ENCODE peak calls at places on chromosomes 2 and 18, in nine cellular contexts. One of them, this sample, is unnamed.

GRCh38 chr18:52781113-52781512 is 441.1 kb downstream of the DCC start:
- DNase-seq in K562: no peak
- DNase-seq in fibroblast of lung: no peak
- DNase-seq in PC-3: no peak
- DNase-seq in PC-9: no peak
- DNase-seq in GM23248: no peak
- DNase-seq in endothelial cell of umbilical vein: no peak
- DNase-seq in neural progenitor cell: peak
- DNase-seq in HCT116: no peak
- DNase-seq in this sample: no peak

GRCh38 chr18:41036346-41036745 is 918.7 kb upstream of the PIK3C3 start:
- DNase-seq in K562: no peak
- DNase-seq in fibroblast of lung: no peak
- DNase-seq in PC-3: no peak
- DNase-seq in PC-9: no peak
- DNase-seq in GM23248: no peak
- DNase-seq in endothelial cell of umbilical vein: no peak
- DNase-seq in neural progenitor cell: no peak
- DNase-seq in HCT116: no peak
- DNase-seq in this sample: no peak

GRCh38 chr2:225556461-225556860 is 157.0 kb downstream of the NYAP2 start:
- DNase-seq in K562: no peak
- DNase-seq in fibroblast of lung: no peak
- DNase-seq in PC-3: peak
- DNase-seq in PC-9: no peak
- DNase-seq in GM23248: no peak
- DNase-seq in endothelial cell of umbilical vein: no peak
- DNase-seq in neural progenitor cell: no peak
- DNase-seq in HCT116: no peak
- DNase-seq in this sample: peak

GRCh38 chr2:11796190-11797171 is 50.0 kb downstream of the LPIN1 start:
- DNase-seq in K562: no peak
- DNase-seq in fibroblast of lung: peak
- DNase-seq in PC-3: no peak
- DNase-seq in PC-9: no peak
- DNase-seq in GM23248: peak
- DNase-seq in endothelial cell of umbilical vein: no peak
- DNase-seq in neural progenitor cell: no peak
- DNase-seq in HCT116: no peak
- DNase-seq in this sample: no peak

GRCh38 chr2:217622664-217623063 is 380.1 kb downstream of the TNS1 start:
- DNase-seq in K562: no peak
- DNase-seq in fibroblast of lung: no peak
- DNase-seq in PC-3: no peak
- DNase-seq in PC-9: no peak
- DNase-seq in GM23248: no peak
- DNase-seq in endothelial cell of umbilical vein: no peak
- DNase-seq in neural progenitor cell: peak
- DNase-seq in HCT116: no peak
- DNase-seq in this sample: no peak

GRCh38 chr2:197010200-197011020 is 83.9 kb upstream of the PGAP1 start:
- DNase-seq in K562: no peak
- DNase-seq in fibroblast of lung: no peak
- DNase-seq in PC-3: no peak
- DNase-seq in PC-9: no peak
- DNase-seq in GM23248: no peak
- DNase-seq in endothelial cell of umbilical vein: no peak
- DNase-seq in neural progenitor cell: peak
- DNase-seq in HCT116: no peak
- DNase-seq in this sample: no peak

GRCh38 chr2:151762694-151763093 is 28.4 kb upstream of the NEB start:
- DNase-seq in K562: peak
- DNase-seq in fibroblast of lung: no peak
- DNase-seq in PC-3: no peak
- DNase-seq in PC-9: no peak
- DNase-seq in GM23248: peak
- DNase-seq in endothelial cell of umbilical vein: no peak
- DNase-seq in neural progenitor cell: no peak
- DNase-seq in HCT116: no peak
- DNase-seq in this sample: no peak

GRCh38 chr18:67310826-67311225 is 205.7 kb downstream of the DSEL start:
- DNase-seq in K562: no peak
- DNase-seq in fibroblast of lung: peak
- DNase-seq in PC-3: peak
- DNase-seq in PC-9: peak
- DNase-seq in GM23248: peak
- DNase-seq in endothelial cell of umbilical vein: peak
- DNase-seq in neural progenitor cell: no peak
- DNase-seq in HCT116: no peak
- DNase-seq in this sample: no peak

GRCh38 chr18:33040213-33040612 is 267.4 kb upstream of the KLHL14 start:
- DNase-seq in K562: no peak
- DNase-seq in fibroblast of lung: peak
- DNase-seq in PC-3: no peak
- DNase-seq in PC-9: no peak
- DNase-seq in GM23248: no peak
- DNase-seq in endothelial cell of umbilical vein: no peak
- DNase-seq in neural progenitor cell: no peak
- DNase-seq in HCT116: no peak
- DNase-seq in this sample: peak

GRCh38 chr2:203804070-203804469 is 63.5 kb upstream of the CTLA4 start:
- DNase-seq in K562: no peak
- DNase-seq in fibroblast of lung: peak
- DNase-seq in PC-3: no peak
- DNase-seq in PC-9: no peak
- DNase-seq in GM23248: peak
- DNase-seq in endothelial cell of umbilical vein: no peak
- DNase-seq in neural progenitor cell: no peak
- DNase-seq in HCT116: no peak
- DNase-seq in this sample: no peak

GRCh38 chr2:185404578-185404977 is 334.0 kb upstream of the FSIP2 start:
- DNase-seq in K562: no peak
- DNase-seq in fibroblast of lung: no peak
- DNase-seq in PC-3: no peak
- DNase-seq in PC-9: no peak
- DNase-seq in GM23248: no peak
- DNase-seq in endothelial cell of umbilical vein: no peak
- DNase-seq in neural progenitor cell: no peak
- DNase-seq in HCT116: no peak
- DNase-seq in this sample: no peak

GRCh38 chr18:24027156-24027555 is 12.6 kb downstream of the TTC39C start:
- DNase-seq in K562: no peak
- DNase-seq in fibroblast of lung: peak
- DNase-seq in PC-3: peak
- DNase-seq in PC-9: peak
- DNase-seq in GM23248: peak
- DNase-seq in endothelial cell of umbilical vein: no peak
- DNase-seq in neural progenitor cell: no peak
- DNase-seq in HCT116: no peak
- DNase-seq in this sample: no peak

DNA sequence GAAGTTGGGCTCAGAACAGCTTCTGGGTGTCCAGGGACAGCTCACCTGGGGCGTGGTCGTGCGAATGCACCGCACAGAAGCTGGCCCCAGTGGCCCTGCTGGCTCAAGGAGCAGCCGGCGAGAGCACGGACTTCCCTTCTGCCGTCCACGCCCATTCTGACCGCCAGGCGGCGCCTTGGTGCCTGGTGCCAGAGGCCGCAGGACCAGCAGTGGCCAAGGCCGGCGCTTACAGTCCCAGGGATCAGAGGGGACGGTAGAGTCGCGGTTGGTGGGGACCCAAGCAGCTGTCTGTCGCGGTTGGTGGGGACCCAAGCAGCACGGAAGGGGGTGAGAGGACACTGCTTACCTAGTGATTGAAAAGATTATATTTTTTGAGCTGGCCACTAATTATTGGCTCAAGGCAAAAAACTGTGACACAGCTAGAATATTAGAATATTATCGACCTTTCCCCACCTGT is 25.7 kb downstream of the NPPC start:
- DNase-seq in K562: peak
- DNase-seq in fibroblast of lung: peak
- DNase-seq in PC-3: peak
- DNase-seq in PC-9: peak
- DNase-seq in GM23248: peak
- DNase-seq in endothelial cell of umbilical vein: peak
- DNase-seq in neural progenitor cell: peak
- DNase-seq in HCT116: peak
- DNase-seq in this sample: peak
- TF ChIP-seq EZH2 in K562: no peak
- TF ChIP-seq EZH2 in fibroblast of lung: no peak
- TF ChIP-seq EZH2 in PC-3: no peak
- TF ChIP-seq EZH2 in PC-9: no peak
- TF ChIP-seq EZH2 in GM23248: no peak
- TF ChIP-seq EZH2 in endothelial cell of umbilical vein: no peak
- TF ChIP-seq EZH2 in neural progenitor cell: no peak
- TF ChIP-seq EZH2 in HCT116: no peak
- TF ChIP-seq EZH2 in this sample: no peak

GRCh38 chr18:22314406-22314805 is 103.3 kb downstream of the CTAGE1 start:
- DNase-seq in K562: no peak
- DNase-seq in fibroblast of lung: peak
- DNase-seq in PC-3: peak
- DNase-seq in PC-9: no peak
- DNase-seq in GM23248: peak
- DNase-seq in endothelial cell of umbilical vein: no peak
- DNase-seq in neural progenitor cell: no peak
- DNase-seq in HCT116: no peak
- DNase-seq in this sample: no peak

GRCh38 chr18:22309191-22309590 is 108.5 kb downstream of the CTAGE1 start:
- DNase-seq in K562: no peak
- DNase-seq in fibroblast of lung: peak
- DNase-seq in PC-3: no peak
- DNase-seq in PC-9: no peak
- DNase-seq in GM23248: peak
- DNase-seq in endothelial cell of umbilical vein: no peak
- DNase-seq in neural progenitor cell: no peak
- DNase-seq in HCT116: no peak
- DNase-seq in this sample: no peak

GRCh38 chr18:22311301-22311700 is 106.4 kb downstream of the CTAGE1 start:
- DNase-seq in K562: no peak
- DNase-seq in fibroblast of lung: peak
- DNase-seq in PC-3: peak
- DNase-seq in PC-9: no peak
- DNase-seq in GM23248: peak
- DNase-seq in endothelial cell of umbilical vein: peak
- DNase-seq in neural progenitor cell: no peak
- DNase-seq in HCT116: no peak
- DNase-seq in this sample: no peak

GRCh38 chr18:22318745-22319407 is 98.8 kb downstream of the CTAGE1 start:
- DNase-seq in K562: no peak
- DNase-seq in fibroblast of lung: peak
- DNase-seq in PC-3: peak
- DNase-seq in PC-9: peak
- DNase-seq in GM23248: peak
- DNase-seq in endothelial cell of umbilical vein: no peak
- DNase-seq in neural progenitor cell: peak
- DNase-seq in HCT116: no peak
- DNase-seq in this sample: no peak

DNA sequence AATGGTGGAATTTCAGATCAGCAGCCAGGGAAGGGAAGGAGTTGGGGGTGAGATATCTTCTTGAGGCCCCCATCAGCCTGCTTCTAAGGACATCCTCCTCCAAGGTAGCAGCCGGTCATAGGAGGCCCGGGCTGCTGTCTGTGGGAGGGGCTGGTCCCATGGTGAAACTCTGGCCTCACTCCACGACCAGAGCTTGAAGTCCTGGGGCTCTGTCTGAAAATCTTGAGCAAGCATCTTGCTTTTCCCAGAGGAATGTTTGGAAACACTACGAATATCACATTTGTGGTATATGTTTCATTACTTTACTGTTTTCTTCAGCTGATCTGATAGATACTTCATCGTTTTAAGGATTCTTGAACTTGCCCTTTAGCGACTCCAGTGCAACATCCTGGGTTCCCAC is 103.7 kb downstream of the CTAGE1 start:
- DNase-seq in K562: no peak
- DNase-seq in fibroblast of lung: peak
- DNase-seq in PC-3: no peak
- DNase-seq in PC-9: no peak
- DNase-seq in GM23248: peak
- DNase-seq in endothelial cell of umbilical vein: no peak
- DNase-seq in neural progenitor cell: no peak
- DNase-seq in HCT116: no peak
- DNase-seq in this sample: no peak
- H3K27ac ChIP-seq in K562: no peak
- H3K27ac ChIP-seq in fibroblast of lung: peak
- H3K27ac ChIP-seq in PC-3: no peak
- H3K27ac ChIP-seq in PC-9: no peak
- H3K27ac ChIP-seq in GM23248: peak
- H3K27ac ChIP-seq in endothelial cell of umbilical vein: no peak
- H3K27ac ChIP-seq in neural progenitor cell: no peak
- H3K27ac ChIP-seq in HCT116: no peak
- H3K27ac ChIP-seq in this sample: no peak

GRCh38 chr2:60463249-60463648 is 90.2 kb downstream of the BCL11A start:
- DNase-seq in K562: no peak
- DNase-seq in fibroblast of lung: peak
- DNase-seq in PC-3: no peak
- DNase-seq in PC-9: no peak
- DNase-seq in GM23248: peak
- DNase-seq in endothelial cell of umbilical vein: no peak
- DNase-seq in neural progenitor cell: no peak
- DNase-seq in HCT116: no peak
- DNase-seq in this sample: no peak
- TF ChIP-seq EZH2 in K562: no peak
- TF ChIP-seq EZH2 in fibroblast of lung: no peak
- TF ChIP-seq EZH2 in PC-3: no peak
- TF ChIP-seq EZH2 in PC-9: no peak
- TF ChIP-seq EZH2 in GM23248: no peak
- TF ChIP-seq EZH2 in endothelial cell of umbilical vein: no peak
- TF ChIP-seq EZH2 in neural progenitor cell: no peak
- TF ChIP-seq EZH2 in HCT116: no peak
- TF ChIP-seq EZH2 in this sample: no peak

GRCh38 chr2:54614815-54615214 is 108.6 kb upstream of the EML6 start:
- DNase-seq in K562: no peak
- DNase-seq in fibroblast of lung: no peak
- DNase-seq in PC-3: no peak
- DNase-seq in PC-9: no peak
- DNase-seq in GM23248: no peak
- DNase-seq in endothelial cell of umbilical vein: no peak
- DNase-seq in neural progenitor cell: no peak
- DNase-seq in HCT116: no peak
- DNase-seq in this sample: no peak

GRCh38 chr2:54611830-54612545 is 111.5 kb upstream of the EML6 start:
- DNase-seq in K562: no peak
- DNase-seq in fibroblast of lung: no peak
- DNase-seq in PC-3: no peak
- DNase-seq in PC-9: no peak
- DNase-seq in GM23248: no peak
- DNase-seq in endothelial cell of umbilical vein: no peak
- DNase-seq in neural progenitor cell: no peak
- DNase-seq in HCT116: no peak
- DNase-seq in this sample: no peak

GRCh38 chr2:54613794-54614257 is 109.6 kb upstream of the EML6 start:
- DNase-seq in K562: no peak
- DNase-seq in fibroblast of lung: peak
- DNase-seq in PC-3: peak
- DNase-seq in PC-9: peak
- DNase-seq in GM23248: peak
- DNase-seq in endothelial cell of umbilical vein: peak
- DNase-seq in neural progenitor cell: no peak
- DNase-seq in HCT116: no peak
- DNase-seq in this sample: no peak

GRCh38 chr2:54615832-54616534 is 107.5 kb upstream of the EML6 start:
- DNase-seq in K562: no peak
- DNase-seq in fibroblast of lung: no peak
- DNase-seq in PC-3: no peak
- DNase-seq in PC-9: no peak
- DNase-seq in GM23248: no peak
- DNase-seq in endothelial cell of umbilical vein: no peak
- DNase-seq in neural progenitor cell: no peak
- DNase-seq in HCT116: no peak
- DNase-seq in this sample: no peak

GRCh38 chr2:54613361-54613760 is 110.1 kb upstream of the EML6 start:
- DNase-seq in K562: no peak
- DNase-seq in fibroblast of lung: peak
- DNase-seq in PC-3: peak
- DNase-seq in PC-9: no peak
- DNase-seq in GM23248: no peak
- DNase-seq in endothelial cell of umbilical vein: peak
- DNase-seq in neural progenitor cell: no peak
- DNase-seq in HCT116: no peak
- DNase-seq in this sample: no peak
- H3K27ac ChIP-seq in K562: no peak
- H3K27ac ChIP-seq in fibroblast of lung: no peak
- H3K27ac ChIP-seq in PC-3: peak
- H3K27ac ChIP-seq in PC-9: peak
- H3K27ac ChIP-seq in GM23248: no peak
- H3K27ac ChIP-seq in endothelial cell of umbilical vein: peak
- H3K27ac ChIP-seq in neural progenitor cell: no peak
- H3K27ac ChIP-seq in HCT116: no peak
- H3K27ac ChIP-seq in this sample: peak